ENCODE peak calls at places on chromosomes 6 and 20, in five cellular contexts. One of them, this sample, is unnamed.

GRCh38 chr6:28587011-28587745 is 61.5 kb downstream of the GPX5 start:
- DNase-seq in astrocyte of the spinal cord: peak; percentile 61
- DNase-seq in heart right ventricle: peak; percentile 19
- DNase-seq in cardiac muscle cell: peak; percentile 74
- DNase-seq in fibroblast of lung: peak; percentile 70
- DNase-seq in this sample: peak; percentile 60

GRCh38 chr6:11785953-11786579 is 7.5 kb upstream of the ADTRP start:
- DNase-seq in astrocyte of the spinal cord: no peak
- DNase-seq in heart right ventricle: no peak
- DNase-seq in cardiac muscle cell: no peak
- DNase-seq in fibroblast of lung: no peak
- DNase-seq in this sample: no peak

GRCh38 chr6:156934054-156934424 is 156.9 kb downstream of the ARID1B start:
- DNase-seq in astrocyte of the spinal cord: no peak
- DNase-seq in heart right ventricle: no peak
- DNase-seq in cardiac muscle cell: no peak
- DNase-seq in fibroblast of lung: no peak
- DNase-seq in this sample: no peak

GRCh38 chr6:50927816-50928215 is 109.1 kb downstream of the TFAP2B start:
- DNase-seq in astrocyte of the spinal cord: peak; percentile 13
- DNase-seq in heart right ventricle: no peak
- DNase-seq in cardiac muscle cell: no peak
- DNase-seq in fibroblast of lung: peak; percentile 58
- DNase-seq in this sample: peak; percentile 66

GRCh38 chr20:38889792-38890496 is 36.3 kb upstream of the FAM83D start:
- DNase-seq in astrocyte of the spinal cord: no peak
- DNase-seq in heart right ventricle: no peak
- DNase-seq in cardiac muscle cell: no peak
- DNase-seq in fibroblast of lung: no peak
- DNase-seq in this sample: no peak

GRCh38 chr6:94372229-94372628 is 952.9 kb upstream of the EPHA7 start:
- DNase-seq in astrocyte of the spinal cord: no peak
- DNase-seq in heart right ventricle: no peak
- DNase-seq in cardiac muscle cell: no peak
- DNase-seq in fibroblast of lung: no peak
- DNase-seq in this sample: no peak

GRCh38 chr6:79431469-79431868 is 105.8 kb downstream of the LCA5 start:
- DNase-seq in astrocyte of the spinal cord: no peak
- DNase-seq in heart right ventricle: no peak
- DNase-seq in cardiac muscle cell: peak; percentile 13
- DNase-seq in fibroblast of lung: no peak
- DNase-seq in this sample: no peak

GRCh38 chr6:168052291-168052891 is 26.6 kb downstream of the FRMD1 start:
- DNase-seq in astrocyte of the spinal cord: no peak
- DNase-seq in heart right ventricle: no peak
- DNase-seq in cardiac muscle cell: no peak
- DNase-seq in fibroblast of lung: no peak
- DNase-seq in this sample: no peak

GRCh38 chr6:43052842-43053544 is 658 bp downstream of the CUL7 start:
- DNase-seq in astrocyte of the spinal cord: peak; percentile 26
- DNase-seq in heart right ventricle: peak; percentile 19
- DNase-seq in cardiac muscle cell: peak; percentile 34
- DNase-seq in fibroblast of lung: peak; percentile 20
- DNase-seq in this sample: peak; percentile 52

GRCh38 chr6:110315856-110316398 is 42.2 kb downstream of the METTL24 start:
- DNase-seq in astrocyte of the spinal cord: no peak
- DNase-seq in heart right ventricle: no peak
- DNase-seq in cardiac muscle cell: no peak
- DNase-seq in fibroblast of lung: peak; percentile 21
- DNase-seq in this sample: no peak

GRCh38 chr6:14452567-14453527 is 335.3 kb downstream of the CD83 start:
- DNase-seq in astrocyte of the spinal cord: no peak
- DNase-seq in heart right ventricle: no peak
- DNase-seq in cardiac muscle cell: no peak
- DNase-seq in fibroblast of lung: peak; percentile 47
- DNase-seq in this sample: no peak

GRCh38 chr6:47721189-47721588 is 22.8 kb downstream of the ADGRF4 start:
- DNase-seq in astrocyte of the spinal cord: no peak
- DNase-seq in heart right ventricle: no peak
- DNase-seq in cardiac muscle cell: no peak
- DNase-seq in fibroblast of lung: no peak
- DNase-seq in this sample: no peak

GRCh38 chr6:79157961-79158644 is 76.4 kb downstream of the HMGN3 start:
- DNase-seq in astrocyte of the spinal cord: no peak
- DNase-seq in heart right ventricle: no peak
- DNase-seq in cardiac muscle cell: no peak
- DNase-seq in fibroblast of lung: no peak
- DNase-seq in this sample: no peak

GRCh38 chr6:165580139-165580538 is 82.9 kb downstream of the PDE10A start:
- DNase-seq in astrocyte of the spinal cord: no peak
- DNase-seq in heart right ventricle: no peak
- DNase-seq in cardiac muscle cell: no peak
- DNase-seq in fibroblast of lung: no peak
- DNase-seq in this sample: peak; percentile 81

GRCh38 chr6:150410906-150411305 is 42.1 kb downstream of the IYD start:
- DNase-seq in astrocyte of the spinal cord: no peak
- DNase-seq in heart right ventricle: no peak
- DNase-seq in cardiac muscle cell: no peak
- DNase-seq in fibroblast of lung: peak; percentile 42
- DNase-seq in this sample: peak; percentile 39

GRCh38 chr20:17590245-17590644 is 20.4 kb downstream of the DSTN start:
- DNase-seq in astrocyte of the spinal cord: no peak
- DNase-seq in heart right ventricle: no peak
- DNase-seq in cardiac muscle cell: peak; percentile 35
- DNase-seq in fibroblast of lung: no peak
- DNase-seq in this sample: peak; percentile 32

GRCh38 chr6:106002005-106002404 is 84.1 kb upstream of the PRDM1 start:
- DNase-seq in astrocyte of the spinal cord: no peak
- DNase-seq in heart right ventricle: no peak
- DNase-seq in cardiac muscle cell: no peak
- DNase-seq in fibroblast of lung: no peak
- DNase-seq in this sample: no peak

GRCh38 chr6:14372738-14373484 is 255.3 kb downstream of the CD83 start:
- DNase-seq in astrocyte of the spinal cord: no peak
- DNase-seq in heart right ventricle: no peak
- DNase-seq in cardiac muscle cell: no peak
- DNase-seq in fibroblast of lung: no peak
- DNase-seq in this sample: no peak

GRCh38 chr20:5000263-5001173 is 792 bp downstream of the SLC23A2 start:
- DNase-seq in astrocyte of the spinal cord: no peak
- DNase-seq in heart right ventricle: peak; percentile 41
- DNase-seq in cardiac muscle cell: peak; percentile 27
- DNase-seq in fibroblast of lung: no peak
- DNase-seq in this sample: no peak

GRCh38 chr20:17856024-17856564 is 112.5 kb downstream of the SNX5 start:
- DNase-seq in astrocyte of the spinal cord: no peak
- DNase-seq in heart right ventricle: no peak
- DNase-seq in cardiac muscle cell: no peak
- DNase-seq in fibroblast of lung: no peak
- DNase-seq in this sample: peak; percentile 67

GRCh38 chr6:33886673-33887144 is 82.9 kb upstream of the MLN start:
- DNase-seq in astrocyte of the spinal cord: peak; percentile 44
- DNase-seq in heart right ventricle: peak; percentile 72
- DNase-seq in cardiac muscle cell: peak; percentile 62
- DNase-seq in fibroblast of lung: peak; percentile 38
- DNase-seq in this sample: peak; percentile 11

GRCh38 chr6:72348926-72349325 is 272.9 kb upstream of the KCNQ5 start:
- DNase-seq in astrocyte of the spinal cord: peak; percentile 77
- DNase-seq in heart right ventricle: no peak
- DNase-seq in cardiac muscle cell: no peak
- DNase-seq in fibroblast of lung: peak; percentile 83
- DNase-seq in this sample: peak; percentile 22

GRCh38 chr6:127299522-127300240 is 33.0 kb downstream of the RNF146 start:
- DNase-seq in astrocyte of the spinal cord: no peak
- DNase-seq in heart right ventricle: no peak
- DNase-seq in cardiac muscle cell: no peak
- DNase-seq in fibroblast of lung: no peak
- DNase-seq in this sample: no peak

GRCh38 chr6:47016236-47016635 is 25.9 kb downstream of the ADGRF1 start:
- DNase-seq in astrocyte of the spinal cord: no peak
- DNase-seq in heart right ventricle: no peak
- DNase-seq in cardiac muscle cell: no peak
- DNase-seq in fibroblast of lung: no peak
- DNase-seq in this sample: no peak

GRCh38 chr20:13205848-13206434 is 15.1 kb upstream of the ISM1 start:
- DNase-seq in astrocyte of the spinal cord: no peak
- DNase-seq in heart right ventricle: no peak
- DNase-seq in cardiac muscle cell: no peak
- DNase-seq in fibroblast of lung: no peak
- DNase-seq in this sample: no peak

GRCh38 chr6:6166064-6166463 is 154.4 kb downstream of the F13A1 start:
- DNase-seq in astrocyte of the spinal cord: no peak
- DNase-seq in heart right ventricle: no peak
- DNase-seq in cardiac muscle cell: no peak
- DNase-seq in fibroblast of lung: no peak
- DNase-seq in this sample: no peak

GRCh38 chr6:134394905-134395304 is 77.0 kb upstream of the SGK1 start:
- DNase-seq in astrocyte of the spinal cord: no peak
- DNase-seq in heart right ventricle: no peak
- DNase-seq in cardiac muscle cell: no peak
- DNase-seq in fibroblast of lung: no peak
- DNase-seq in this sample: no peak

GRCh38 chr6:57064809-57065208 is 18.3 kb downstream of the KIAA1586 start:
- DNase-seq in astrocyte of the spinal cord: peak; percentile 24
- DNase-seq in heart right ventricle: no peak
- DNase-seq in cardiac muscle cell: no peak
- DNase-seq in fibroblast of lung: peak; percentile 51
- DNase-seq in this sample: peak; percentile 58

GRCh38 chr20:31869942-31870702 is at the start of the genes DUSP15 and TTLL9:
- DNase-seq in astrocyte of the spinal cord: no peak
- DNase-seq in heart right ventricle: peak; percentile 31
- DNase-seq in cardiac muscle cell: peak; percentile 68
- DNase-seq in fibroblast of lung: no peak
- DNase-seq in this sample: no peak

GRCh38 chr20:61561111-61561830 is 309.2 kb downstream of the CDH4 start:
- DNase-seq in astrocyte of the spinal cord: no peak
- DNase-seq in heart right ventricle: no peak
- DNase-seq in cardiac muscle cell: no peak
- DNase-seq in fibroblast of lung: no peak
- DNase-seq in this sample: no peak

GRCh38 chr20:61562897-61563504 is 310.9 kb downstream of the CDH4 start:
- DNase-seq in astrocyte of the spinal cord: no peak
- DNase-seq in heart right ventricle: no peak
- DNase-seq in cardiac muscle cell: no peak
- DNase-seq in fibroblast of lung: no peak
- DNase-seq in this sample: no peak

GRCh38 chr20:61558726-61559125 is 306.7 kb downstream of the CDH4 start:
- DNase-seq in astrocyte of the spinal cord: peak; percentile 52
- DNase-seq in heart right ventricle: no peak
- DNase-seq in cardiac muscle cell: no peak
- DNase-seq in fibroblast of lung: peak; percentile 68
- DNase-seq in this sample: peak; percentile 41

GRCh38 chr20:61559706-61560315 is 307.8 kb downstream of the CDH4 start:
- DNase-seq in astrocyte of the spinal cord: no peak
- DNase-seq in heart right ventricle: no peak
- DNase-seq in cardiac muscle cell: no peak
- DNase-seq in fibroblast of lung: no peak
- DNase-seq in this sample: no peak

GRCh38 chr20:61560361-61560853 is 308.3 kb downstream of the CDH4 start:
- DNase-seq in astrocyte of the spinal cord: peak; percentile 52
- DNase-seq in heart right ventricle: no peak
- DNase-seq in cardiac muscle cell: no peak
- DNase-seq in fibroblast of lung: peak; percentile 53
- DNase-seq in this sample: peak; percentile 13
- TF ChIP-seq CTCF in astrocyte of the spinal cord: peak; percentile 33
- TF ChIP-seq CTCF in heart right ventricle: no peak
- TF ChIP-seq CTCF in cardiac muscle cell: no peak
- TF ChIP-seq CTCF in fibroblast of lung: peak; percentile 26
- TF ChIP-seq CTCF in this sample: peak; percentile 22

DNA sequence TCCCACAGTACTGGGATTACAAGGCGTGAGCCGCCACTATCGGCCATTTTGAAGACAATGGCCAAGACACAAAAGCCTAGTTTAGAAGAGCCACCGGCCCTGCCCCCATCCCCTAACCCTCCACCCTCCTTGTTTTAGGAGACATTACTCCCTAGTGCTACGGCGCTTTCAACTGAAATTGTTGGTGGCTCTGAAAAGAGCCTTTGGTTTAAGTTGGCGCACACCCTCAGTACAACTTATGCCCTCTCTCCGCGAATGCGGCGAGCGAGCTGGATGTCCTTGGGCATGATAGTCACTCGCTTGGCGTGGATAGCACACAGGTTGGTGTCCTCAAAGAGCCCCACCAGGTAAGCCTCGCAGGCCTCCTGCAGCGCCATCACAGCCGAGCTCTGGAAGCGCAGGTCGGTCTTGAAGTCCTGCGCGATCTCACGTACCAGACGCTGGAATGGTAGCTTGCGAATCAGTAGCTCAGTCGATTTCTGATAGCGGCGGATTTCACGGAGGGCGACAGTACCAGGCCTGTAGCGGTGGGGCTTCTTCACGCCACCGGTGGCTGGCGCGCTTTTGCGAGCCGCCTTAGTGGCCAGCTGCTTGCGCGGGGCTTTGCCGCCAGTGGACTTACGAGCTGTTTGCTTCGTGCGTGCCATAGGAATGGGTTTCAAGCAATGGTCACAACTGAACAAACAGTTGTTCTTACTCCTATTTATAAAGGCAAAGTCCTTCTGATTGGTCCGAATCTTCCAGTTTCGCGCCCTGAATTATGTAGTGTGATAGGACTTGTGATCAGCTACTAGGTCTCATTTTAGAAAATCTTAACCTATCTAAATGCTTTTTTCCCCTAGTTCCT is 114.8 kb upstream of the BTN3A2 start:
- DNase-seq in astrocyte of the spinal cord: peak; percentile 88
- DNase-seq in heart right ventricle: peak; percentile 29
- DNase-seq in cardiac muscle cell: peak; percentile 73
- DNase-seq in fibroblast of lung: peak; percentile 84
- DNase-seq in this sample: peak; percentile 83
- TF ChIP-seq CTCF in astrocyte of the spinal cord: peak; percentile 41
- TF ChIP-seq CTCF in heart right ventricle: no peak
- TF ChIP-seq CTCF in cardiac muscle cell: peak; percentile 41
- TF ChIP-seq CTCF in fibroblast of lung: peak; percentile 40
- TF ChIP-seq CTCF in this sample: peak; percentile 56

GRCh38 chr20:57398231-57398821 is 7.1 kb downstream of the RBM38 start:
- DNase-seq in astrocyte of the spinal cord: no peak
- DNase-seq in heart right ventricle: peak; percentile 66
- DNase-seq in cardiac muscle cell: no peak
- DNase-seq in fibroblast of lung: no peak
- DNase-seq in this sample: peak; percentile 14
- TF ChIP-seq CTCF in astrocyte of the spinal cord: no peak
- TF ChIP-seq CTCF in heart right ventricle: no peak
- TF ChIP-seq CTCF in cardiac muscle cell: no peak
- TF ChIP-seq CTCF in fibroblast of lung: no peak
- TF ChIP-seq CTCF in this sample: no peak

GRCh38 chr6:36443498-36443844 is 671 bp downstream of the KCTD20 start:
- DNase-seq in astrocyte of the spinal cord: peak; percentile 38
- DNase-seq in heart right ventricle: no peak
- DNase-seq in cardiac muscle cell: no peak
- DNase-seq in fibroblast of lung: no peak
- DNase-seq in this sample: peak; percentile 34

GRCh38 chr6:36442671-36443497 is at the start of the genes KCTD20 and PXT1:
- DNase-seq in astrocyte of the spinal cord: peak; percentile 90
- DNase-seq in heart right ventricle: peak; percentile 89
- DNase-seq in cardiac muscle cell: peak; percentile 92
- DNase-seq in fibroblast of lung: peak; percentile 86
- DNase-seq in this sample: peak; percentile 86

GRCh38 chr6:36445651-36446050 is 2.9 kb downstream of the KCTD20 start:
- DNase-seq in astrocyte of the spinal cord: no peak
- DNase-seq in heart right ventricle: no peak
- DNase-seq in cardiac muscle cell: no peak
- DNase-seq in fibroblast of lung: no peak
- DNase-seq in this sample: no peak

GRCh38 chr6:36444470-36444869 is 1.7 kb downstream of the KCTD20 start:
- DNase-seq in astrocyte of the spinal cord: peak; percentile 60
- DNase-seq in heart right ventricle: no peak
- DNase-seq in cardiac muscle cell: no peak
- DNase-seq in fibroblast of lung: peak; percentile 92
- DNase-seq in this sample: peak; percentile 90

GRCh38 chr6:36443951-36444428 is 1.2 kb downstream of the KCTD20 start:
- DNase-seq in astrocyte of the spinal cord: peak; percentile 38
- DNase-seq in heart right ventricle: no peak
- DNase-seq in cardiac muscle cell: peak; percentile 44
- DNase-seq in fibroblast of lung: no peak
- DNase-seq in this sample: peak; percentile 24
- TF ChIP-seq CTCF in astrocyte of the spinal cord: peak; percentile 8
- TF ChIP-seq CTCF in heart right ventricle: no peak
- TF ChIP-seq CTCF in cardiac muscle cell: no peak
- TF ChIP-seq CTCF in fibroblast of lung: no peak
- TF ChIP-seq CTCF in this sample: peak; percentile 31

This sample was measured in choroid plexus epithelial cell.